ENCODE peak calls at places on chromosomes 13 and 19, in six cellular contexts. V is astrocyte of the spinal cord; X is HS-5; W is stimulated activated CD8-positive, alpha-beta memory T cell treated with anti-CD3 and anti-CD28 coated beads, Interleukin-4, amount 100 ng/mL, for 24 hours; O is OCI-LY7; Q is activated CD4-positive, alpha-beta T cell treated with anti-CD3 and anti-CD28 coated beads, Interleukin-2, amount 10 ng/mL, durations not matched to agents 7 days and 5 days. P is an unnamed sample.

GRCh38 chr19:8662263-8662662 is 31.8 kb downstream of the NFILZ start:
- DNase-seq in W (no peak), Q (no peak), X (no peak), O (no peak), V (no peak), P (no peak)

GRCh38 chr13:26628706-26629105 is 71.2 kb downstream of the WASF3 start:
- DNase-seq in Q (no peak), X (no peak), V (peak; percentile 19), O (peak; percentile 10), W (no peak), P (no peak)

GRCh38 chr13:107767119-107767518 is 448.2 kb downstream of the LIG4 start:
- DNase-seq in W (no peak), O (no peak), X (no peak), Q (no peak), V (no peak), P (no peak)

GRCh38 chr19:58439576-58440554 is at the start of gene ZNF132:
- DNase-seq in Q (peak; percentile 97), W (peak; percentile 89), X (peak; percentile 79), O (no peak), V (peak; percentile 100), P (peak; percentile 90)

GRCh38 chr13:79724348-79725103 is 243.6 kb downstream of the NDFIP2 start:
- DNase-seq in Q (no peak), V (peak; percentile 35), O (no peak), W (no peak), X (no peak), P (no peak)

GRCh38 chr13:45615501-45616101 is at the start of gene ERICH6B:
- DNase-seq in W (no peak), O (no peak), V (peak; percentile 14), Q (peak; percentile 22), X (no peak), P (no peak)

GRCh38 chr19:39202998-39203355 is 1.1 kb downstream of the SYCN start:
- DNase-seq in W (no peak), O (no peak), V (no peak), Q (no peak), X (no peak), P (no peak)

GRCh38 chr19:49677232-49677881 is at the start of gene PRMT1:
- DNase-seq in O (peak; percentile 72), W (peak; percentile 41), X (no peak), Q (peak; percentile 47), V (no peak), P (no peak)

GRCh38 chr19:6738726-6739389 is 622 bp upstream of the TRIP10 start:
- DNase-seq in O (peak; percentile 30), X (no peak), Q (peak; percentile 35), W (no peak), V (no peak), P (no peak)

GRCh38 chr19:34363930-34364329 is 1.1 kb upstream of the GPI start:
- DNase-seq in W (no peak), V (no peak), Q (no peak), X (no peak), O (no peak), P (no peak)

GRCh38 chr19:45164577-45165335 is 4.0 kb upstream of the NKPD1 start:
- DNase-seq in X (no peak), O (peak; percentile 48), V (peak; percentile 45), W (peak; percentile 42), Q (peak; percentile 46), P (peak; percentile 81)

GRCh38 chr13:100314132-100314910 is 225.4 kb downstream of the PCCA start:
- DNase-seq in Q (no peak), W (no peak), X (no peak), O (no peak), V (no peak), P (no peak)

GRCh38 chr13:66895780-66896179 is 334.4 kb downstream of the PCDH9 start:
- DNase-seq in W (no peak), X (no peak), O (no peak), Q (no peak), V (no peak), P (no peak)

GRCh38 chr13:99258210-99258860 is at the start of gene GPR18:
- DNase-seq in V (no peak), X (no peak), W (no peak), Q (peak; percentile 60), O (peak; percentile 66), P (no peak)

GRCh38 chr19:2455481-2456300 is 1.1 kb downstream of the LMNB2 start:
- DNase-seq in X (no peak), W (no peak), V (no peak), O (peak; percentile 47), Q (peak; percentile 48), P (peak; percentile 85)

GRCh38 chr19:10780368-10780767 is 55.6 kb downstream of the TMED1 start:
- DNase-seq in V (peak; percentile 69), O (no peak), W (no peak), Q (no peak), X (peak; percentile 32), P (no peak)

GRCh38 chr13:23588576-23589141 is 18.4 kb downstream of the TNFRSF19 start:
- DNase-seq in W (no peak), O (no peak), V (no peak), X (no peak), Q (no peak), P (no peak)

GRCh38 chr19:14985133-14985532 is 5.5 kb upstream of the SLC1A6 start:
- DNase-seq in V (no peak), O (no peak), Q (no peak), X (no peak), W (no peak), P (no peak)

GRCh38 chr13:49303533-49304252 is 56.0 kb downstream of the CDADC1 start:
- DNase-seq in O (no peak), Q (no peak), X (no peak), W (no peak), V (no peak), P (no peak)

GRCh38 chr13:52024481-52024880 is at the start of gene UTP14C:
- DNase-seq in V (no peak), X (no peak), Q (no peak), O (no peak), W (no peak), P (no peak)

GRCh38 chr19:58183822-58184215 is 958 bp downstream of the ZNF274 start:
- DNase-seq in V (no peak), W (no peak), Q (peak; percentile 49), X (no peak), O (no peak), P (no peak)

GRCh38 chr13:105956891-105957290 is 578.6 kb downstream of the EFNB2 start:
- DNase-seq in Q (no peak), V (no peak), X (no peak), W (no peak), O (no peak), P (no peak)

GRCh38 chr19:15532779-15533521 is 24.6 kb downstream of the CYP4F22 start:
- DNase-seq in X (no peak), Q (peak; percentile 26), W (no peak), O (no peak), V (no peak), P (no peak)